ENCODE peak calls at places on chromosomes 12 and 14, in six cellular contexts. One of them, this sample, is unnamed.

GRCh38 chr12:27680638-27681037 is 15.6 kb upstream of the REP15 start:
- ATAC-seq in A549: no peak
- ATAC-seq in pancreas: no peak
- ATAC-seq in esophagus mucosa: no peak
- ATAC-seq in activated naive CD8-positive, alpha-beta T cell treated with anti-CD3 and anti-CD28 coated beads, Interleukin-2, amount 50 U/mL, for 24 hours: no peak
- ATAC-seq in T-helper 17 cell: no peak
- ATAC-seq in this sample: no peak

GRCh38 chr12:59164991-59165718 is 244.9 kb upstream of the LRIG3 start:
- ATAC-seq in esophagus mucosa: peak; percentile 71
- ATAC-seq in T-helper 17 cell: no peak
- ATAC-seq in pancreas: peak; percentile 51
- ATAC-seq in A549: peak; percentile 68
- ATAC-seq in activated naive CD8-positive, alpha-beta T cell treated with anti-CD3 and anti-CD28 coated beads, Interleukin-2, amount 50 U/mL, for 24 hours: no peak
- ATAC-seq in this sample: no peak

GRCh38 chr12:94284859-94285258 is 136.5 kb downstream of the PLXNC1 start:
- ATAC-seq in pancreas: no peak
- ATAC-seq in T-helper 17 cell: no peak
- ATAC-seq in A549: peak; percentile 25
- ATAC-seq in activated naive CD8-positive, alpha-beta T cell treated with anti-CD3 and anti-CD28 coated beads, Interleukin-2, amount 50 U/mL, for 24 hours: no peak
- ATAC-seq in esophagus mucosa: no peak
- ATAC-seq in this sample: no peak

GRCh38 chr12:120721866-120722265 is 3.8 kb upstream of the ACADS start:
- ATAC-seq in activated naive CD8-positive, alpha-beta T cell treated with anti-CD3 and anti-CD28 coated beads, Interleukin-2, amount 50 U/mL, for 24 hours: no peak
- ATAC-seq in esophagus mucosa: no peak
- ATAC-seq in T-helper 17 cell: no peak
- ATAC-seq in pancreas: no peak
- ATAC-seq in A549: no peak
- ATAC-seq in this sample: no peak

GRCh38 chr12:54891717-54892478 is 37.6 kb downstream of the MUCL1 start:
- ATAC-seq in T-helper 17 cell: no peak
- ATAC-seq in activated naive CD8-positive, alpha-beta T cell treated with anti-CD3 and anti-CD28 coated beads, Interleukin-2, amount 50 U/mL, for 24 hours: no peak
- ATAC-seq in esophagus mucosa: peak; percentile 48
- ATAC-seq in pancreas: peak; percentile 45
- ATAC-seq in A549: peak; percentile 82
- ATAC-seq in this sample: no peak

GRCh38 chr12:75960086-75960910 is 71.3 kb downstream of the PHLDA1 start:
- ATAC-seq in pancreas: peak; percentile 93
- ATAC-seq in esophagus mucosa: no peak
- ATAC-seq in T-helper 17 cell: no peak
- ATAC-seq in A549: no peak
- ATAC-seq in activated naive CD8-positive, alpha-beta T cell treated with anti-CD3 and anti-CD28 coated beads, Interleukin-2, amount 50 U/mL, for 24 hours: no peak
- ATAC-seq in this sample: no peak

GRCh38 chr12:109542014-109542413 is 31.3 kb downstream of the MMAB start:
- ATAC-seq in activated naive CD8-positive, alpha-beta T cell treated with anti-CD3 and anti-CD28 coated beads, Interleukin-2, amount 50 U/mL, for 24 hours: no peak
- ATAC-seq in A549: no peak
- ATAC-seq in pancreas: no peak
- ATAC-seq in esophagus mucosa: peak; percentile 48
- ATAC-seq in T-helper 17 cell: no peak
- ATAC-seq in this sample: no peak

GRCh38 chr14:92348154-92348553 is 25.2 kb downstream of the SLC24A4 start:
- ATAC-seq in A549: peak; percentile 72
- ATAC-seq in pancreas: no peak
- ATAC-seq in T-helper 17 cell: no peak
- ATAC-seq in esophagus mucosa: peak; percentile 39
- ATAC-seq in activated naive CD8-positive, alpha-beta T cell treated with anti-CD3 and anti-CD28 coated beads, Interleukin-2, amount 50 U/mL, for 24 hours: no peak
- ATAC-seq in this sample: no peak

GRCh38 chr12:56714431-56714929 is 10.6 kb downstream of the NACA start:
- ATAC-seq in esophagus mucosa: no peak
- ATAC-seq in pancreas: no peak
- ATAC-seq in activated naive CD8-positive, alpha-beta T cell treated with anti-CD3 and anti-CD28 coated beads, Interleukin-2, amount 50 U/mL, for 24 hours: no peak
- ATAC-seq in A549: no peak
- ATAC-seq in T-helper 17 cell: no peak
- ATAC-seq in this sample: no peak

GRCh38 chr14:68932219-68932618 is 46.9 kb downstream of the ACTN1 start:
- ATAC-seq in T-helper 17 cell: no peak
- ATAC-seq in esophagus mucosa: no peak
- ATAC-seq in activated naive CD8-positive, alpha-beta T cell treated with anti-CD3 and anti-CD28 coated beads, Interleukin-2, amount 50 U/mL, for 24 hours: no peak
- ATAC-seq in A549: no peak
- ATAC-seq in pancreas: no peak
- ATAC-seq in this sample: no peak

GRCh38 chr14:31560759-31561154 is 447 bp upstream of the NUBPL start:
- ATAC-seq in pancreas: peak; percentile 17
- ATAC-seq in A549: peak; percentile 27
- ATAC-seq in T-helper 17 cell: no peak
- ATAC-seq in esophagus mucosa: no peak
- ATAC-seq in activated naive CD8-positive, alpha-beta T cell treated with anti-CD3 and anti-CD28 coated beads, Interleukin-2, amount 50 U/mL, for 24 hours: no peak
- ATAC-seq in this sample: peak; percentile 65

GRCh38 chr12:90292183-90292582 is 583.5 kb upstream of the ATP2B1 start:
- ATAC-seq in esophagus mucosa: no peak
- ATAC-seq in pancreas: no peak
- ATAC-seq in activated naive CD8-positive, alpha-beta T cell treated with anti-CD3 and anti-CD28 coated beads, Interleukin-2, amount 50 U/mL, for 24 hours: no peak
- ATAC-seq in A549: no peak
- ATAC-seq in T-helper 17 cell: no peak
- ATAC-seq in this sample: no peak

GRCh38 chr14:24694680-24695079 is 60.7 kb upstream of the GZMB start:
- ATAC-seq in esophagus mucosa: no peak
- ATAC-seq in A549: no peak
- ATAC-seq in activated naive CD8-positive, alpha-beta T cell treated with anti-CD3 and anti-CD28 coated beads, Interleukin-2, amount 50 U/mL, for 24 hours: peak; percentile 39
- ATAC-seq in pancreas: no peak
- ATAC-seq in T-helper 17 cell: no peak
- ATAC-seq in this sample: no peak

GRCh38 chr12:107417004-107417403 is 268.6 kb upstream of the PWP1 start:
- ATAC-seq in pancreas: no peak
- ATAC-seq in A549: no peak
- ATAC-seq in activated naive CD8-positive, alpha-beta T cell treated with anti-CD3 and anti-CD28 coated beads, Interleukin-2, amount 50 U/mL, for 24 hours: no peak
- ATAC-seq in esophagus mucosa: no peak
- ATAC-seq in T-helper 17 cell: no peak
- ATAC-seq in this sample: no peak

GRCh38 chr14:104399432-104400155 is 180.0 kb upstream of the C14orf180 start:
- ATAC-seq in T-helper 17 cell: peak; percentile 87
- ATAC-seq in esophagus mucosa: no peak
- ATAC-seq in A549: no peak
- ATAC-seq in pancreas: no peak
- ATAC-seq in activated naive CD8-positive, alpha-beta T cell treated with anti-CD3 and anti-CD28 coated beads, Interleukin-2, amount 50 U/mL, for 24 hours: no peak
- ATAC-seq in this sample: no peak

GRCh38 chr14:100654025-100654813 is 67.0 kb upstream of the BEGAIN start:
- ATAC-seq in esophagus mucosa: no peak
- ATAC-seq in pancreas: peak; percentile 35
- ATAC-seq in T-helper 17 cell: no peak
- ATAC-seq in A549: peak; percentile 48
- ATAC-seq in activated naive CD8-positive, alpha-beta T cell treated with anti-CD3 and anti-CD28 coated beads, Interleukin-2, amount 50 U/mL, for 24 hours: no peak
- ATAC-seq in this sample: peak; percentile 25

GRCh38 chr14:54737132-54737711 is 165.4 kb downstream of the GCH1 start:
- ATAC-seq in esophagus mucosa: no peak
- ATAC-seq in A549: no peak
- ATAC-seq in activated naive CD8-positive, alpha-beta T cell treated with anti-CD3 and anti-CD28 coated beads, Interleukin-2, amount 50 U/mL, for 24 hours: peak; percentile 83
- ATAC-seq in T-helper 17 cell: no peak
- ATAC-seq in pancreas: peak; percentile 36
- ATAC-seq in this sample: no peak

GRCh38 chr12:42575717-42576116 is 13.8 kb downstream of the PRICKLE1 start:
- ATAC-seq in esophagus mucosa: no peak
- ATAC-seq in T-helper 17 cell: no peak
- ATAC-seq in pancreas: no peak
- ATAC-seq in activated naive CD8-positive, alpha-beta T cell treated with anti-CD3 and anti-CD28 coated beads, Interleukin-2, amount 50 U/mL, for 24 hours: no peak
- ATAC-seq in A549: no peak
- ATAC-seq in this sample: no peak

GRCh38 chr12:94941440-94941862 is 62.0 kb downstream of the NDUFA12 start:
- ATAC-seq in activated naive CD8-positive, alpha-beta T cell treated with anti-CD3 and anti-CD28 coated beads, Interleukin-2, amount 50 U/mL, for 24 hours: peak; percentile 96
- ATAC-seq in pancreas: no peak
- ATAC-seq in esophagus mucosa: peak; percentile 96
- ATAC-seq in A549: peak; percentile 78
- ATAC-seq in T-helper 17 cell: peak; percentile 83
- ATAC-seq in this sample: peak; percentile 64

GRCh38 chr12:107761502-107761904 is 566 bp upstream of the PRDM4 start:
- ATAC-seq in A549: peak; percentile 6
- ATAC-seq in pancreas: peak; percentile 8
- ATAC-seq in activated naive CD8-positive, alpha-beta T cell treated with anti-CD3 and anti-CD28 coated beads, Interleukin-2, amount 50 U/mL, for 24 hours: no peak
- ATAC-seq in esophagus mucosa: no peak
- ATAC-seq in T-helper 17 cell: no peak
- ATAC-seq in this sample: no peak

GRCh38 chr12:69343885-69344612 is 4.1 kb upstream of the LYZ start:
- ATAC-seq in A549: no peak
- ATAC-seq in pancreas: peak; percentile 4
- ATAC-seq in esophagus mucosa: no peak
- ATAC-seq in T-helper 17 cell: no peak
- ATAC-seq in activated naive CD8-positive, alpha-beta T cell treated with anti-CD3 and anti-CD28 coated beads, Interleukin-2, amount 50 U/mL, for 24 hours: no peak
- ATAC-seq in this sample: no peak

GRCh38 chr12:591571-592505 is 71.4 kb downstream of the NINJ2 start:
- ATAC-seq in T-helper 17 cell: no peak
- ATAC-seq in activated naive CD8-positive, alpha-beta T cell treated with anti-CD3 and anti-CD28 coated beads, Interleukin-2, amount 50 U/mL, for 24 hours: no peak
- ATAC-seq in A549: no peak
- ATAC-seq in pancreas: peak; percentile 91
- ATAC-seq in esophagus mucosa: no peak
- ATAC-seq in this sample: peak; percentile 47

GRCh38 chr12:80763874-80764273 is 47.2 kb downstream of the MYF5 start:
- ATAC-seq in activated naive CD8-positive, alpha-beta T cell treated with anti-CD3 and anti-CD28 coated beads, Interleukin-2, amount 50 U/mL, for 24 hours: no peak
- ATAC-seq in A549: no peak
- ATAC-seq in pancreas: peak; percentile 61
- ATAC-seq in esophagus mucosa: no peak
- ATAC-seq in T-helper 17 cell: no peak
- ATAC-seq in this sample: no peak

GRCh38 chr14:70498191-70498590 is 36.6 kb downstream of the ADAM20 start:
- ATAC-seq in T-helper 17 cell: no peak
- ATAC-seq in A549: no peak
- ATAC-seq in activated naive CD8-positive, alpha-beta T cell treated with anti-CD3 and anti-CD28 coated beads, Interleukin-2, amount 50 U/mL, for 24 hours: no peak
- ATAC-seq in esophagus mucosa: no peak
- ATAC-seq in pancreas: no peak
- ATAC-seq in this sample: no peak

GRCh38 chr14:34348592-34348991 is 113.4 kb downstream of the SPTSSA start:
- ATAC-seq in A549: no peak
- ATAC-seq in pancreas: no peak
- ATAC-seq in T-helper 17 cell: no peak
- ATAC-seq in esophagus mucosa: no peak
- ATAC-seq in activated naive CD8-positive, alpha-beta T cell treated with anti-CD3 and anti-CD28 coated beads, Interleukin-2, amount 50 U/mL, for 24 hours: no peak
- ATAC-seq in this sample: no peak

GRCh38 chr12:7782055-7782454 is 7.1 kb upstream of the NANOG start:
- ATAC-seq in A549: no peak
- ATAC-seq in T-helper 17 cell: no peak
- ATAC-seq in activated naive CD8-positive, alpha-beta T cell treated with anti-CD3 and anti-CD28 coated beads, Interleukin-2, amount 50 U/mL, for 24 hours: no peak
- ATAC-seq in pancreas: no peak
- ATAC-seq in esophagus mucosa: no peak
- ATAC-seq in this sample: no peak

GRCh38 chr12:6180300-6181051 is 19.7 kb upstream of the CD9 start:
- ATAC-seq in A549: peak; percentile 57
- ATAC-seq in T-helper 17 cell: no peak
- ATAC-seq in pancreas: peak; percentile 22
- ATAC-seq in esophagus mucosa: peak; percentile 3
- ATAC-seq in activated naive CD8-positive, alpha-beta T cell treated with anti-CD3 and anti-CD28 coated beads, Interleukin-2, amount 50 U/mL, for 24 hours: no peak
- ATAC-seq in this sample: peak; percentile 39

GRCh38 chr14:72790887-72791566 is 102.9 kb downstream of the DPF3 start:
- ATAC-seq in pancreas: no peak
- ATAC-seq in activated naive CD8-positive, alpha-beta T cell treated with anti-CD3 and anti-CD28 coated beads, Interleukin-2, amount 50 U/mL, for 24 hours: no peak
- ATAC-seq in A549: no peak
- ATAC-seq in esophagus mucosa: no peak
- ATAC-seq in T-helper 17 cell: no peak
- ATAC-seq in this sample: peak; percentile 54

GRCh38 chr12:64469455-64470142 is 17.7 kb downstream of the TBK1 start:
- ATAC-seq in T-helper 17 cell: no peak
- ATAC-seq in A549: no peak
- ATAC-seq in pancreas: peak; percentile 54
- ATAC-seq in esophagus mucosa: no peak
- ATAC-seq in activated naive CD8-positive, alpha-beta T cell treated with anti-CD3 and anti-CD28 coated beads, Interleukin-2, amount 50 U/mL, for 24 hours: no peak
- ATAC-seq in this sample: no peak

GRCh38 chr12:32897688-32898573 is 1.4 kb upstream of the PKP2 start:
- ATAC-seq in T-helper 17 cell: no peak
- ATAC-seq in A549: no peak
- ATAC-seq in activated naive CD8-positive, alpha-beta T cell treated with anti-CD3 and anti-CD28 coated beads, Interleukin-2, amount 50 U/mL, for 24 hours: no peak
- ATAC-seq in pancreas: no peak
- ATAC-seq in esophagus mucosa: no peak
- ATAC-seq in this sample: no peak

GRCh38 chr12:123140675-123141614 is 9.9 kb downstream of the PITPNM2 start:
- ATAC-seq in activated naive CD8-positive, alpha-beta T cell treated with anti-CD3 and anti-CD28 coated beads, Interleukin-2, amount 50 U/mL, for 24 hours: no peak
- ATAC-seq in pancreas: peak; percentile 2
- ATAC-seq in A549: no peak
- ATAC-seq in esophagus mucosa: no peak
- ATAC-seq in T-helper 17 cell: no peak
- ATAC-seq in this sample: no peak

GRCh38 chr14:46574236-46574970 is 77.2 kb downstream of the RPL10L start:
- ATAC-seq in esophagus mucosa: no peak
- ATAC-seq in T-helper 17 cell: no peak
- ATAC-seq in activated naive CD8-positive, alpha-beta T cell treated with anti-CD3 and anti-CD28 coated beads, Interleukin-2, amount 50 U/mL, for 24 hours: no peak
- ATAC-seq in A549: peak; percentile 64
- ATAC-seq in pancreas: no peak
- ATAC-seq in this sample: no peak

GRCh38 chr14:80202888-80203562 is 8.3 kb downstream of the DIO2 start:
- ATAC-seq in T-helper 17 cell: no peak
- ATAC-seq in pancreas: no peak
- ATAC-seq in A549: no peak
- ATAC-seq in activated naive CD8-positive, alpha-beta T cell treated with anti-CD3 and anti-CD28 coated beads, Interleukin-2, amount 50 U/mL, for 24 hours: no peak
- ATAC-seq in esophagus mucosa: no peak
- ATAC-seq in this sample: no peak

GRCh38 chr12:40336573-40337199 is 111.9 kb downstream of the LRRK2 start:
- ATAC-seq in activated naive CD8-positive, alpha-beta T cell treated with anti-CD3 and anti-CD28 coated beads, Interleukin-2, amount 50 U/mL, for 24 hours: no peak
- ATAC-seq in A549: peak; percentile 81
- ATAC-seq in T-helper 17 cell: no peak
- ATAC-seq in pancreas: peak; percentile 74
- ATAC-seq in esophagus mucosa: no peak
- ATAC-seq in this sample: no peak

GRCh38 chr14:45201908-45202307 is 51.1 kb downstream of the MIS18BP1 start:
- ATAC-seq in T-helper 17 cell: peak; percentile 66
- ATAC-seq in activated naive CD8-positive, alpha-beta T cell treated with anti-CD3 and anti-CD28 coated beads, Interleukin-2, amount 50 U/mL, for 24 hours: peak; percentile 75
- ATAC-seq in pancreas: no peak
- ATAC-seq in A549: peak; percentile 97
- ATAC-seq in esophagus mucosa: peak; percentile 50
- ATAC-seq in this sample: no peak

This sample was measured in stimulated activated memory B cell treated with anti-CD40 and anti-IgM and Interleukin-4, amounts not matched to agents 10 μg/mL and 1 μg/mL and 100 μg/mL, for 72 hours.